ENCODE peak calls at places on chromosomes 6 and 20, in six cellular contexts. N is H1, H is SK-N-SH, W is HCT116, Y is GM12878, Z is K562. E is an unnamed sample.

GRCh38 chr6:12422848-12423247 is 132.7 kb downstream of the EDN1 start:
- DNase-seq in N (no peak), W (no peak), Z (no peak), Y (no peak), H (no peak), E (no peak)

GRCh38 chr6:36120979-36121706 is 9.2 kb upstream of the MAPK13 start:
- DNase-seq in H (no peak), Z (peak), Y (no peak), N (no peak), W (no peak), E (no peak)

GRCh38 chr6:37600287-37600916 is 97.3 kb downstream of the MDGA1 start:
- DNase-seq in W (no peak), Y (no peak), Z (no peak), N (no peak), H (no peak), E (no peak)

GRCh38 chr6:5744497-5744896 is 262.2 kb downstream of the NRN1 start:
- DNase-seq in Y (no peak), W (no peak), N (no peak), Z (no peak), H (peak), E (no peak)

GRCh38 chr20:57716202-57716601 is 6.4 kb upstream of the PMEPA1 start:
- DNase-seq in W (no peak), Z (no peak), N (no peak), H (no peak), Y (no peak), E (no peak)

GRCh38 chr20:41027366-41027765 is 1.3 kb upstream of the TOP1 start:
- DNase-seq in W (no peak), H (no peak), Y (no peak), N (no peak), Z (no peak), E (no peak)

GRCh38 chr6:15493437-15494168 is 169.2 kb downstream of the DTNBP1 start:
- DNase-seq in H (no peak), Z (no peak), W (no peak), Y (no peak), N (no peak), E (no peak)

GRCh38 chr6:48611332-48611731 is 500.3 kb upstream of the PTCHD4 start:
- DNase-seq in N (no peak), Y (no peak), H (no peak), W (no peak), Z (no peak), E (no peak)

GRCh38 chr6:16903470-16903869 is 142.2 kb upstream of the ATXN1 start:
- DNase-seq in Y (no peak), Z (no peak), N (no peak), H (no peak), W (no peak), E (no peak)

GRCh38 chr6:135581211-135581610 is 83.7 kb upstream of the AHI1 start:
- DNase-seq in Z (no peak), N (no peak), H (no peak), Y (no peak), W (no peak), E (no peak)

GRCh38 chr6:135592276-135592675 is 94.7 kb upstream of the AHI1 start:
- DNase-seq in Y (no peak), W (no peak), Z (no peak), H (no peak), N (no peak), E (no peak)

GRCh38 chr6:135583256-135583758 is 85.8 kb upstream of the AHI1 start:
- DNase-seq in H (no peak), Y (no peak), W (no peak), N (no peak), Z (no peak), E (no peak)

GRCh38 chr6:135586844-135587243 is 89.3 kb upstream of the AHI1 start:
- DNase-seq in Z (no peak), Y (peak), W (no peak), N (no peak), H (no peak), E (no peak)

DNA sequence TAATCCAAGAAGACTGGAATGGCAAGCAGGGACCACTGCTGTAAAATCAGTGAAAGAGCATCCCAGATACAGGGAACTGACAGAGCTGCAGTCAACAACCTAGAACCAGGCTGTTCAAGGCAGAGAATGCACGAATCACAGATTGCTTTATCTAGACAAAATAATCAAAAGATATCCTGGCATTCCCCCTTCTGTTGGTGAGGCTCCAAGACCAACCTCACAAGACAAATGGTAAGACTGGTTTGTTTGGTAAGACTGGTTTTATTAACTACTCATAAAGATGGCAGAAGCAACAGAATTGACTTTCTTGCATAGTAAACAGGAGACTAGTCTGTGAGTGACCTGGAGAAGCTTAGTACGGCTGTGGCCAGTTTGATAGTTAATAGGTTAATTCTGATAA is 88.8 kb upstream of the AHI1 start:
- DNase-seq in N (no peak), Z (no peak), W (no peak), Y (no peak), H (no peak), E (no peak)
- H3K4me3 ChIP-seq in N (no peak), Z (no peak), W (no peak), Y (no peak), H (no peak), E (no peak)

DNA sequence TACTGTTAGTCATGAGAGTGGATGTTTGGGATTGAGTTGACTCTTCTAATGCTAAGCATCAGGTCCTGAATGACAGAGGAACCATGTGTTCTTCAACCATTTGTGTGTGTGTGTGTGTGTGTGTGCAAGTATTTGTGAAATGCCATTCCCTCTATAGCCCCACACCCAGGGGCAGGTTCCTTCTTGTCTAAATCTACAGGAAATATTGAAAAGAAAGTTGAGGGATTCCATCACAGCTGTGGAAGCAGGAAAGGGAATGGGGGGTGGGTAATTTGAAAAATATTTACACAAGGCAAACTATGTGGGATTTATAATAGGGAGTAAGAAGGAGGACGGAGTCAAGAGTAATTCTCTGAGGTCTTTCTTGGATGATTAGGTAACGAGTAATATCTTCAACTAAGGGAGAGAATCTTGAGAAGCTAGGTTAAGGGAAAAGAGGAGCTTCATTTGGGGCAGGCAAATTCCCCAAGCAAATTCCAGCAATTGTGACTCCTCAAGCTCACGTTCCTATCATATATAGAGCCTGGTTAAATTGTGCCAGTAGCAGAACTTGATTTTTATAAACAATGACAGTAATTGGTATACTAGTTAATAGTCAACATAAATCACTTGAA is 113.5 kb upstream of the SGK1 start:
- DNase-seq in H (no peak), Y (no peak), N (no peak), Z (no peak), W (no peak), E (no peak)
- H3K27ac ChIP-seq in H (peak), Y (no peak), N (no peak), Z (no peak), W (no peak), E (no peak)

GRCh38 chr6:40287296-40287820 is 299.8 kb downstream of the LRFN2 start:
- DNase-seq in N (no peak), Z (no peak), W (no peak), H (no peak), Y (no peak), E (no peak)
- TF ChIP-seq SIN3A in N (no peak), Z (no peak), W (no peak), H (no peak), Y (no peak), E (no peak)

DNA sequence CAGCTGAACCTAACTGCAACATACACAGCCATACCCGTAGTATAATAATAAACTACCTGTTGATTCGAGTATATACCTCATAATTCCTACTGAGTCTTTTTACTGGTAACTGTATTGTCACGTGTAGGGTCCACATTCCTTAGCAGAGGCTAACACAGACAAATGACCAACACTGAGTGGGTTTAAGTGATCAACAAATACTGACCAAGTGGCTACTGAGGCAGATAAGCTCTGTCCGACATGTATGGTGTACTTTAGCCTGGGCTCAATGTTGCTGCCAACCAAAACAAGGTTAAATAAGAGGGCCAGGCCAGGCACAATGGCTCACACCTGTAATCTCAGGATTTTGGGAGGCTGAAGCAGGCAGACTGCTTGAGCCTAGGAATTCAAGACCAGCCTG is 12.7 kb downstream of the ELOVL5 start:
- DNase-seq in H (no peak), Z (no peak), Y (no peak), W (no peak), N (no peak), E (no peak)
- H3K4me3 ChIP-seq in H (no peak), Z (no peak), Y (peak), W (no peak), N (no peak), E (no peak)

GRCh38 chr6:161377116-161377515 is 103.3 kb upstream of the AGPAT4 start:
- DNase-seq in W (no peak), Y (no peak), H (no peak), N (no peak), Z (no peak), E (no peak)

GRCh38 chr6:161372422-161372793 is 98.5 kb upstream of the AGPAT4 start:
- DNase-seq in Y (no peak), Z (no peak), H (no peak), N (no peak), W (no peak), E (no peak)

GRCh38 chr6:161376367-161376766 is 102.5 kb upstream of the AGPAT4 start:
- DNase-seq in H (no peak), N (no peak), Y (no peak), W (no peak), Z (no peak), E (no peak)

GRCh38 chr6:161373905-161374451 is 100.1 kb upstream of the AGPAT4 start:
- DNase-seq in Y (no peak), H (peak), N (peak), Z (peak), W (no peak), E (peak)

GRCh38 chr6:161374971-161375873 is 101.4 kb upstream of the AGPAT4 start:
- DNase-seq in Y (no peak), H (peak), Z (peak), N (no peak), W (no peak), E (no peak)
- H3K27ac ChIP-seq in Y (no peak), H (peak), Z (no peak), N (no peak), W (no peak), E (no peak)

DNA sequence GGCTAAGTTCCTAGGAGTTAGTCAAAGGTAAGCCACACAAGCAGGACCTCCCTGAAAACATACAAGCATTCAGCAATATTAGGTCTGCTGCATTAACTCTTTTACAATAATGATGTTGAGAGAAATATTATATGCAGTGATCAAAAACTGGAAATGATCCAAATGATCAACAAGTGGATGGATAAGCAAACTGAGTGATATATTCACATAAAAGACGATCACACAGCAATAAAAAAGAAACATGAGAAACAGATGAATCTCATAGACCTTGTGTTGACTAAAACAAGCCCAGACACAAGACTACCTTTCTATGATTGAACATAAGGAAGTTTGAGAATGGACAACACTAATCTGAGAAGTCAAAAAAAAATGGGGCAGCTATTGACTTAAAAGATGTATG is 39.9 kb downstream of the LMBRD1 start:
- DNase-seq in Z (no peak), W (no peak), H (no peak), N (no peak), Y (no peak), E (no peak)
- TF ChIP-seq SIN3A in Z (no peak), W (no peak), H (no peak), N (no peak), Y (no peak), E (no peak)